ENCODE peak calls at places on chromosomes 7 and 10, in six cellular contexts. N is body of pancreas, D is right atrium auricular region, B is cardiac muscle cell, A is upper lobe of right lung, C is IMR-90. I is an unnamed sample.
A peak's percentile ranks its signal among the peaks of the same experiment; 100 is the strongest.

GRCh38 chr7:18655506-18655905 is 160.0 kb downstream of the HDAC9 start:
- DNase-seq in N (no peak), D (no peak), B (no peak), A (no peak), C (peak; percentile 6), I (no peak)

GRCh38 chr10:100774876-100775275 is 29.5 kb downstream of the PAX2 start:
- DNase-seq in N (no peak), D (no peak), B (no peak), A (no peak), C (no peak), I (no peak)

GRCh38 chr10:24884316-24884715 is 68.1 kb downstream of the PRTFDC1 start:
- DNase-seq in N (no peak), D (no peak), B (no peak), A (no peak), C (no peak), I (no peak)

GRCh38 chr10:100349087-100349486 is 2.1 kb downstream of the SCD start:
- DNase-seq in N (no peak), D (no peak), B (peak; percentile 43), A (no peak), C (no peak), I (no peak)

GRCh38 chr10:120749032-120749431 is 102.1 kb upstream of the WDR11 start:
- DNase-seq in N (no peak), D (no peak), B (no peak), A (no peak), C (no peak), I (no peak)

GRCh38 chr10:26621889-26622681 is 75.4 kb upstream of the PDSS1 start:
- DNase-seq in N (peak; percentile 68), D (peak; percentile 67), B (peak; percentile 36), A (peak; percentile 84), C (peak; percentile 0), I (peak; percentile 28)

GRCh38 chr10:132199268-132199853 is 12.6 kb downstream of the DPYSL4 start:
- DNase-seq in N (no peak), D (no peak), B (no peak), A (no peak), C (no peak), I (no peak)

GRCh38 chr10:116636976-116637375 is 16.2 kb downstream of the PNLIPRP2 start:
- DNase-seq in N (no peak), D (no peak), B (no peak), A (no peak), C (no peak), I (no peak)

GRCh38 chr7:69204936-69205335 is 393.3 kb upstream of the AUTS2 start:
- DNase-seq in N (no peak), D (no peak), B (no peak), A (no peak), C (no peak), I (no peak)

GRCh38 chr7:139869886-139870285 is 40.8 kb downstream of the TBXAS1 start:
- DNase-seq in N (peak; percentile 34), D (peak; percentile 52), B (no peak), A (no peak), C (no peak), I (no peak)

GRCh38 chr10:72738476-72738875 is 46.5 kb downstream of the MCU start:
- DNase-seq in N (no peak), D (no peak), B (no peak), A (no peak), C (no peak), I (no peak)

GRCh38 chr10:122140941-122141623 is 130.0 kb upstream of the BTBD16 start:
- DNase-seq in N (peak; percentile 64), D (peak; percentile 99), B (no peak), A (peak; percentile 88), C (peak; percentile 94), I (peak; percentile 91)

GRCh38 chr10:79380918-79381775 is 33.9 kb downstream of the PPIF start:
- DNase-seq in N (no peak), D (peak; percentile 57), B (no peak), A (peak; percentile 30), C (no peak), I (no peak)

GRCh38 chr10:50552308-50552707 is 71.4 kb downstream of the SGMS1 start:
- DNase-seq in N (no peak), D (no peak), B (no peak), A (no peak), C (peak; percentile 96), I (no peak)

GRCh38 chr7:120740348-120740747 is 117.6 kb downstream of the TSPAN12 start:
- DNase-seq in N (no peak), D (no peak), B (no peak), A (no peak), C (peak; percentile 10), I (peak; percentile 19)

GRCh38 chr7:24401628-24402593 is 117.9 kb downstream of the NPY start:
- DNase-seq in N (no peak), D (no peak), B (peak; percentile 11), A (no peak), C (peak; percentile 40), I (no peak)

GRCh38 chr10:14126697-14127440 is 203.9 kb downstream of the FRMD4A start:
- DNase-seq in N (no peak), D (no peak), B (no peak), A (no peak), C (peak; percentile 67), I (no peak)

GRCh38 chr10:110226926-110227641 is 19.7 kb downstream of the MXI1 start:
- DNase-seq in N (peak; percentile 82), D (no peak), B (peak; percentile 57), A (peak; percentile 91), C (peak; percentile 19), I (peak; percentile 82)

GRCh38 chr10:80513106-80513505 is 24.6 kb upstream of the SH2D4B start:
- DNase-seq in N (no peak), D (no peak), B (no peak), A (no peak), C (no peak), I (no peak)

GRCh38 chr7:55030314-55030713 is 11.5 kb downstream of the EGFR start:
- DNase-seq in N (no peak), D (no peak), B (no peak), A (no peak), C (peak; percentile 83), I (no peak)

GRCh38 chr10:78656815-78657621 is 411.7 kb upstream of the ZMIZ1 start:
- DNase-seq in N (no peak), D (no peak), B (peak; percentile 35), A (no peak), C (no peak), I (no peak)

GRCh38 chr10:36023939-36024338 is 381.8 kb upstream of the FZD8 start:
- DNase-seq in N (peak; percentile 16), D (peak; percentile 63), B (no peak), A (no peak), C (peak; percentile 79), I (no peak)

GRCh38 chr7:35185908-35186731 is 67.8 kb downstream of the TBX20 start:
- DNase-seq in N (peak; percentile 20), D (peak; percentile 72), B (peak; percentile 75), A (no peak), C (peak; percentile 8), I (peak; percentile 43)

GRCh38 chr10:32237644-32238345 is 109.2 kb downstream of the EPC1 start:
- DNase-seq in N (no peak), D (no peak), B (no peak), A (no peak), C (peak; percentile 76), I (no peak)

GRCh38 chr10:71395621-71396020 is 1.1 kb upstream of the CDH23 start:
- DNase-seq in N (no peak), D (peak; percentile 48), B (no peak), A (no peak), C (no peak), I (no peak)

GRCh38 chr7:103660455-103661371 is 214.7 kb upstream of the SLC26A5 start:
- DNase-seq in N (peak; percentile 21), D (no peak), B (no peak), A (no peak), C (peak; percentile 75), I (no peak)

GRCh38 chr7:151792671-151793070 is 84.2 kb downstream of the PRKAG2 start:
- DNase-seq in N (no peak), D (no peak), B (no peak), A (peak; percentile 51), C (no peak), I (no peak)

GRCh38 chr7:25469669-25470068 is 241.4 kb upstream of the NPVF start:
- DNase-seq in N (no peak), D (no peak), B (no peak), A (no peak), C (no peak), I (no peak)

GRCh38 chr7:93715234-93715633 is 140.7 kb upstream of the CALCR start:
- DNase-seq in N (peak; percentile 54), D (no peak), B (peak; percentile 58), A (peak; percentile 68), C (peak; percentile 39), I (peak; percentile 22)

GRCh38 chr10:133260895-133261725 is 15.6 kb downstream of the ADAM8 start:
- DNase-seq in N (peak; percentile 57), D (peak; percentile 61), B (peak; percentile 49), A (peak; percentile 88), C (no peak), I (peak; percentile 41)
- TF ChIP-seq CTCF in N (no peak), D (no peak), B (no peak), A (no peak), C (no peak), I (no peak)

DNA sequence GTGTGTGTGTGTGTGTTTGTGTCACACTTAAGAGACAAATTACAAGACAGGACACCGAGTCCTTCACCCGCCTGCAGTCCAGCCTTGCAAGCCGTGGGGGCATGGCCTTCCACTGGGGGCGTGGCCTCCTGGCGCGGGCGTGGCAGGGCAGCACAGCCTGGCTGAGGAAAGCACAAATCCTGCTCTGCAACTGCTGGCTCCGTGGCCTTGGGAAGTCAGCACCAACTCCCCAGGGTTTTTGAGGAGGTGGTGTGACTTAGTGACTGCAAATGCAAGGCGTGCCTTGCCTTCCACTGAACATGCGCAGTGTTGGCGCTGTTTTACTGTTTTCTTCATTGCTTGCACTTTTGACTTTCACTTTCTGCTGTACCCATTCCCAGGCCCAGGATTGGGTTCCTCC is 12.9 kb upstream of the BMS1 start:
- DNase-seq in N (peak; percentile 37), D (no peak), B (no peak), A (no peak), C (no peak), I (no peak)
- H3K4me3 ChIP-seq in N (no peak overlapping the region), D (no peak overlapping the region), B (no peak overlapping the region), A (no peak overlapping the region), C (no peak overlapping the region), I (no peak overlapping the region)

GRCh38 chr10:33336606-33337334 is 2.3 kb upstream of the NRP1 start:
- DNase-seq in N (peak; percentile 46), D (no peak), B (peak; percentile 63), A (peak; percentile 73), C (no peak), I (peak; percentile 74)
- H3K27me3 ChIP-seq in N (no peaks in the 10 kb centered on the region), D (no peaks in the 10 kb centered on the region), B (no peaks in the 10 kb centered on the region), A (no peaks in the 10 kb centered on the region), C (no peaks in the 10 kb centered on the region), I (no peaks in the 10 kb centered on the region)

GRCh38 chr10:44372181-44372580 is 12.7 kb downstream of the CXCL12 start:
- DNase-seq in N (no peak), D (no peak), B (no peak), A (no peak), C (no peak), I (no peak)

GRCh38 chr10:44369296-44369695 is 15.6 kb downstream of the CXCL12 start:
- DNase-seq in N (no peak), D (no peak), B (no peak), A (no peak), C (peak; percentile 42), I (no peak)

GRCh38 chr10:44369851-44370250 is 15.0 kb downstream of the CXCL12 start:
- DNase-seq in N (no peak), D (no peak), B (no peak), A (no peak), C (peak; percentile 8), I (no peak)

GRCh38 chr10:44373341-44373995 is 11.4 kb downstream of the CXCL12 start:
- DNase-seq in N (no peak), D (no peak), B (no peak), A (no peak), C (no peak), I (no peak)

GRCh38 chr10:44370731-44371248 is 14.1 kb downstream of the CXCL12 start:
- DNase-seq in N (peak; percentile 26), D (no peak), B (no peak), A (no peak), C (no peak), I (no peak)
- TF ChIP-seq CTCF in N (no peak), D (no peak), B (peak; percentile 26), A (no peak), C (no peak), I (no peak)

I was measured in heart right ventricle.